ENCODE peak calls at places on chromosomes 4 and X, in ten cellular contexts. Z is stimulated activated CD4-positive, alpha-beta T cell treated with anti-CD3 and anti-CD28 coated beads, Interleukin-1b, Interleukin-23, amount 100 ng/mL, for 24 hours; P is astrocyte of the spinal cord; U is EH; S is AG20443; X is choroid plexus epithelial cell; W is NB4; H is iPS-NIHi11; Y is dorsolateral prefrontal cortex; R is NAMALWA. J is an unnamed sample.

GRCh38 chr4:11409632-11410031 is 19.1 kb downstream of the HS3ST1 start:
- DNase-seq in Z (no peak), P (no peak), U (no peak), S (no peak), X (no peak), W (no peak), H (no peak), Y (no peak), R (no peak), J (no peak)

GRCh38 chr4:169612869-169613859 is 781 bp upstream of the NEK1 start:
- DNase-seq in Z (no peak), P (peak), U (peak), S (peak), X (peak), W (peak), H (peak), Y (peak), R (peak), J (peak)

GRCh38 chr4:168028568-168028967 is 63.8 kb upstream of the ANXA10 start:
- DNase-seq in Z (no peak), P (no peak), U (peak), S (no peak), X (peak), W (peak), H (no peak), Y (no peak), R (no peak), J (no peak)

GRCh38 chr4:156294577-156294976 is 340.9 kb upstream of the CTSO start:
- DNase-seq in Z (no peak), P (peak), U (peak), S (peak), X (peak), W (peak), H (peak), Y (no peak), R (peak), J (peak)

GRCh38 chrX:124981420-124981819 is 338.3 kb upstream of the TEX13C start:
- DNase-seq in Z (no peak), P (no peak), U (no peak), S (no peak), X (no peak), W (no peak), H (no peak), Y (no peak), R (no peak), J (no peak)

GRCh38 chrX:101348452-101349222 is at the start of gene TIMM8A:
- DNase-seq in Z (peak), P (peak), U (peak), S (peak), X (peak), W (peak), H (peak), Y (peak), R (peak), J (peak)

GRCh38 chrX:154370300-154370881 is 4.0 kb downstream of the FLNA start:
- DNase-seq in Z (no peak), P (no peak), U (no peak), S (no peak), X (peak), W (no peak), H (no peak), Y (no peak), R (no peak), J (no peak)

GRCh38 chrX:100208076-100208475 is 202.0 kb downstream of the PCDH19 start:
- DNase-seq in Z (no peak), P (no peak), U (no peak), S (no peak), X (no peak), W (no peak), H (peak), Y (no peak), R (no peak), J (no peak)

GRCh38 chr4:113851816-113852215 is 90.3 kb upstream of the CAMK2D start:
- DNase-seq in Z (no peak), P (no peak), U (peak), S (no peak), X (no peak), W (peak), H (no peak), Y (no peak), R (no peak), J (no peak)

GRCh38 chr4:188023682-188024081 is 28.1 kb downstream of the ZFP42 start:
- DNase-seq in Z (no peak), P (no peak), U (no peak), S (no peak), X (no peak), W (no peak), H (no peak), Y (no peak), R (no peak), J (no peak)

GRCh38 chr4:103998752-103999151 is 279.0 kb upstream of the TACR3 start:
- DNase-seq in Z (no peak), P (no peak), U (no peak), S (no peak), X (no peak), W (no peak), H (no peak), Y (no peak), R (no peak), J (no peak)

GRCh38 chrX:134206221-134206620 is 30.8 kb upstream of the CCDC160 start:
- DNase-seq in Z (no peak), P (no peak), U (no peak), S (no peak), X (no peak), W (no peak), H (no peak), Y (no peak), R (no peak), J (no peak)

GRCh38 chr4:3703343-3703676 is 62.9 kb upstream of the ADRA2C start:
- DNase-seq in Z (no peak), P (no peak), U (no peak), S (no peak), X (no peak), W (no peak), H (no peak), Y (no peak), R (no peak), J (no peak)

GRCh38 chr4:100022792-100023222 is 72.7 kb upstream of the H2AZ1 start:
- DNase-seq in Z (no peak), P (peak), U (no peak), S (no peak), X (peak), W (no peak), H (peak), Y (no peak), R (no peak), J (no peak)

GRCh38 chr4:46389301-46389761 is 597 bp downstream of the GABRA2 start:
- DNase-seq in Z (no peak), P (peak), U (no peak), S (peak), X (peak), W (no peak), H (peak), Y (peak), R (no peak), J (no peak)

GRCh38 chrX:54820737-54821136 is 13.2 kb downstream of the MAGED2 start:
- DNase-seq in Z (no peak), P (no peak), U (no peak), S (no peak), X (no peak), W (no peak), H (no peak), Y (no peak), R (no peak), J (no peak)

GRCh38 chr4:4762909-4763814 is 96.3 kb upstream of the MSX1 start:
- DNase-seq in Z (peak), P (peak), U (peak), S (peak), X (peak), W (peak), H (peak), Y (no peak), R (no peak), J (peak)

GRCh38 chr4:8391972-8392371 is 48.6 kb downstream of the ACOX3 start:
- DNase-seq in Z (no peak), P (peak), U (peak), S (peak), X (peak), W (peak), H (no peak), Y (peak), R (peak), J (peak)

GRCh38 chr4:5712517-5712916 is 1.5 kb downstream of the EVC start:
- DNase-seq in Z (no peak), P (peak), U (peak), S (no peak), X (peak), W (no peak), H (no peak), Y (no peak), R (no peak), J (peak)

GRCh38 chrX:24424948-24425347 is 40.1 kb upstream of the PDK3 start:
- DNase-seq in Z (no peak), P (peak), U (peak), S (peak), X (peak), W (no peak), H (no peak), Y (no peak), R (no peak), J (peak)

GRCh38 chrX:10949541-10949940 is 161.6 kb upstream of the HCCS start:
- DNase-seq in Z (no peak), P (no peak), U (no peak), S (no peak), X (no peak), W (no peak), H (no peak), Y (no peak), R (no peak), J (no peak)

GRCh38 chrX:97931586-97931985 is 1047.9 kb downstream of the RPA4 start:
- DNase-seq in Z (no peak), P (no peak), U (no peak), S (no peak), X (no peak), W (no peak), H (no peak), Y (no peak), R (no peak), J (no peak)

GRCh38 chr4:2433609-2434350 is 15.0 kb downstream of the CFAP99 start:
- DNase-seq in Z (no peak), P (no peak), U (no peak), S (no peak), X (no peak), W (no peak), H (no peak), Y (peak), R (no peak), J (no peak)

J was measured in AG08395.